ENCODE peak calls at places on chromosomes 11 and 22, in nine cellular contexts. M is adrenal gland, F is psoas muscle, S is esophagus muscularis mucosa, E is mesenchymal stem cell, H is colonic mucosa, R is esophagus squamous epithelium, Z is AG04450, A is neuronal stem cell. B is an unnamed sample.

GRCh38 chr11:68958211-68958610 is 22.6 kb downstream of the MRGPRD start:
- DNase-seq in M (no peak), F (peak), S (no peak), E (no peak), H (no peak), R (no peak), Z (no peak), A (no peak), B (no peak)

GRCh38 chr11:110200241-110200640 is 96.2 kb downstream of the RDX start:
- DNase-seq in M (no peak), F (no peak), S (no peak), E (no peak), H (no peak), R (no peak), Z (no peak), A (no peak), B (peak)

GRCh38 chr11:11267312-11267711 is 85.7 kb downstream of the CSNK2A3 start:
- DNase-seq in M (no peak), F (no peak), S (no peak), E (no peak), H (no peak), R (no peak), Z (no peak), A (no peak), B (peak)

GRCh38 chr11:702731-703461 is 3.1 kb upstream of the EPS8L2 start:
- DNase-seq in M (no peak), F (no peak), S (no peak), E (no peak), H (peak), R (no peak), Z (no peak), A (no peak), B (no peak)

GRCh38 chr22:31544481-31545480 is 48.4 kb downstream of the SFI1 start:
- DNase-seq in M (peak), F (no peak), S (no peak), E (no peak), H (no peak), R (no peak), Z (no peak), A (no peak), B (no peak)

GRCh38 chr22:38243007-38243775 is 29.6 kb downstream of the TMEM184B start:
- DNase-seq in M (peak), F (peak), S (no peak), E (peak), H (peak), R (no peak), Z (peak), A (no peak), B (peak)

GRCh38 chr22:32836286-32836859 is 34.9 kb downstream of the TIMP3 start:
- DNase-seq in M (no peak), F (no peak), S (no peak), E (no peak), H (no peak), R (no peak), Z (no peak), A (no peak), B (no peak)

GRCh38 chr22:41234815-41235687 is 5.7 kb downstream of the CHADL start:
- DNase-seq in M (peak), F (no peak), S (no peak), E (no peak), H (no peak), R (no peak), Z (no peak), A (no peak), B (no peak)

GRCh38 chr11:33376331-33377099 is 119.3 kb downstream of the HIPK3 start:
- DNase-seq in M (no peak), F (no peak), S (no peak), E (no peak), H (no peak), R (no peak), Z (no peak), A (peak), B (no peak)

GRCh38 chr11:88886796-88887195 is 179.0 kb downstream of the GRM5 start:
- DNase-seq in M (no peak), F (no peak), S (no peak), E (no peak), H (peak), R (no peak), Z (peak), A (peak), B (peak)

GRCh38 chr11:125625225-125625593 is 246 bp downstream of the CHEK1 start:
- DNase-seq in M (no peak), F (no peak), S (no peak), E (no peak), H (no peak), R (no peak), Z (no peak), A (no peak), B (no peak)

GRCh38 chr11:10023202-10023601 is 270.8 kb downstream of the SBF2 start:
- DNase-seq in M (no peak), F (no peak), S (no peak), E (no peak), H (no peak), R (no peak), Z (peak), A (no peak), B (no peak)

GRCh38 chr11:74321487-74322188 is 10.2 kb upstream of the P4HA3 start:
- DNase-seq in M (peak), F (no peak), S (no peak), E (no peak), H (peak), R (no peak), Z (no peak), A (no peak), B (peak)

GRCh38 chr11:91773090-91773489 is 451.5 kb upstream of the FAT3 start:
- DNase-seq in M (no peak), F (no peak), S (no peak), E (peak), H (no peak), R (no peak), Z (no peak), A (no peak), B (no peak)

GRCh38 chr22:18066181-18066859 is 11.5 kb upstream of the PEX26 start:
- DNase-seq in M (peak), F (no peak), S (no peak), E (no peak), H (no peak), R (no peak), Z (no peak), A (no peak), B (no peak)

GRCh38 chr11:32497951-32498350 is 62.6 kb upstream of the WT1 start:
- DNase-seq in M (no peak), F (no peak), S (no peak), E (no peak), H (no peak), R (no peak), Z (no peak), A (no peak), B (no peak)

GRCh38 chr11:123545726-123546125 is 108.7 kb downstream of the SCN3B start:
- DNase-seq in M (peak), F (no peak), S (no peak), E (no peak), H (no peak), R (no peak), Z (no peak), A (no peak), B (no peak)

GRCh38 chr11:46130286-46130937 is 9.2 kb upstream of the PHF21A start:
- DNase-seq in M (no peak), F (no peak), S (no peak), E (no peak), H (no peak), R (no peak), Z (no peak), A (no peak), B (no peak)

GRCh38 chr22:21933899-21934298 is 18.7 kb downstream of the PPM1F start:
- DNase-seq in M (no peak), F (no peak), S (no peak), E (no peak), H (no peak), R (no peak), Z (no peak), A (no peak), B (no peak)

GRCh38 chr22:37141971-37142647 is 7.6 kb downstream of the IL2RB start:
- DNase-seq in M (no peak), F (no peak), S (no peak), E (no peak), H (no peak), R (no peak), Z (no peak), A (no peak), B (no peak)
- H3K27ac ChIP-seq in M (no peak), F (no peak), S (no peak), E (no peak), H (no peak), R (no peak), Z (no peak), A (no peak), B (no peak)

DNA sequence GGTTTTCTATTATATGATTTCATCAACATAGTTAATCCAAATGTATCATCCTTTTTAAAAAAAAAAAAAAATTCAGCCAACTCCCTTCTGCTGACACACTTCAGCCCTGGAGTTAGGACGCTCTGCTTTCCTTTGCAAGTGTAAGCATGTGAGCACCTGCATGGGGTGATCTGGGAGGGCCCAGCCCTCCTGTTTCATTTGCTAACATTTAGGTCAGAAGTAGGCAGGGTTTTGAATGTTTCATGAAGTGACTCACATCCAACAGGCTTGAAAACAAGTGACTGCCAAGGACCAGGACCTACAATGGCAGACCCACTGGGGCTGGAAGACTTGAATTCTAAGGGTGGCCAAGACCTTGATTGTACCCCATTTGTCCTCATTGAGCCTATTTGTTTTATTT is 137.4 kb downstream of the CD44 start:
- DNase-seq in M (peak), F (no peak), S (no peak), E (no peak), H (no peak), R (peak), Z (no peak), A (no peak), B (peak)
- H3K27ac ChIP-seq in M (peak), F (no peak), S (peak), E (no peak), H (no peak), R (peak), Z (no peak), A (no peak), B (peak)

GRCh38 chr22:45760682-45761081 is 89.0 kb downstream of the ATXN10 start:
- DNase-seq in M (no peak), F (no peak), S (no peak), E (no peak), H (no peak), R (no peak), Z (no peak), A (no peak), B (no peak)

GRCh38 chr22:45768490-45768889 is 96.9 kb downstream of the ATXN10 start:
- DNase-seq in M (no peak), F (no peak), S (no peak), E (no peak), H (no peak), R (no peak), Z (no peak), A (no peak), B (no peak)

GRCh38 chr22:45763236-45763624 is 91.6 kb downstream of the ATXN10 start:
- DNase-seq in M (no peak), F (no peak), S (no peak), E (no peak), H (no peak), R (no peak), Z (no peak), A (no peak), B (no peak)

GRCh38 chr22:45762545-45763235 is 91.1 kb downstream of the ATXN10 start:
- DNase-seq in M (no peak), F (no peak), S (no peak), E (no peak), H (no peak), R (no peak), Z (no peak), A (no peak), B (no peak)

GRCh38 chr22:45764051-45764450 is 92.4 kb downstream of the ATXN10 start:
- DNase-seq in M (no peak), F (no peak), S (no peak), E (no peak), H (no peak), R (no peak), Z (no peak), A (no peak), B (no peak)
- H3K27ac ChIP-seq in M (no peak), F (no peak), S (no peak), E (peak), H (no peak), R (no peak), Z (no peak), A (no peak), B (no peak)

DNA sequence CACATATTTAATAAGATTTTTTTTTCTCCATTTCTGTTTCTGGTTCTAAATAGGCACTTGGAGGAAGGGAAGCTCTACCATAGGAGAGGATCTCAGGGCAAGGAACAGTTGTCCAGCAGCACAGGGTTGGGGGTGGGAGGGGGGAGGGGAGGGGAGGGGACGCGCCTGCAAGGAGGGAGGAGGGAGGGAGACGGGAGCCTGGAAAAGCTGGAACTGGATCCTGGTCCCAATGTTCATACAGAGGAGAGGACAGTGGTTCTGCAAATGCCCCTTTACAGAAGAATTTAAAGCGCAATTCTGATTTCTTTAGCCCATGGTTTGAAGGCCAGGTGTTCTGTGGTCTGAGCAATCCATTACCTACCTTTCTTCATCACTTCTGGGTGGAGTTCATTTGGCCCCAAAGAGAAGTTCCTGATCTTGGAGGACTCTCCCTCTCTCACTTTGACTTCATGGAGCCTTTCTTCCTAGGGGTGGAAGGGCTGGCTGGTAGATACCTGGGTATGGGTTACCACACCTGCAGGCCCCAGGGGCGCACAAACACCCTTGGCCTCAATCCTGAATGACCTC is 348.9 kb upstream of the NCAM1 start:
- DNase-seq in M (no peak), F (no peak), S (no peak), E (no peak), H (no peak), R (no peak), Z (no peak), A (no peak), B (no peak)
- H3K27ac ChIP-seq in M (no peak), F (no peak), S (no peak), E (no peak), H (no peak), R (peak), Z (no peak), A (no peak), B (peak)

GRCh38 chr22:40042312-40042711 is 47.6 kb downstream of the FAM83F start:
- DNase-seq in M (no peak), F (no peak), S (no peak), E (no peak), H (no peak), R (no peak), Z (no peak), A (no peak), B (no peak)
- H3K27ac ChIP-seq in M (no peak), F (no peak), S (peak), E (no peak), H (no peak), R (peak), Z (no peak), A (no peak), B (no peak)

DNA sequence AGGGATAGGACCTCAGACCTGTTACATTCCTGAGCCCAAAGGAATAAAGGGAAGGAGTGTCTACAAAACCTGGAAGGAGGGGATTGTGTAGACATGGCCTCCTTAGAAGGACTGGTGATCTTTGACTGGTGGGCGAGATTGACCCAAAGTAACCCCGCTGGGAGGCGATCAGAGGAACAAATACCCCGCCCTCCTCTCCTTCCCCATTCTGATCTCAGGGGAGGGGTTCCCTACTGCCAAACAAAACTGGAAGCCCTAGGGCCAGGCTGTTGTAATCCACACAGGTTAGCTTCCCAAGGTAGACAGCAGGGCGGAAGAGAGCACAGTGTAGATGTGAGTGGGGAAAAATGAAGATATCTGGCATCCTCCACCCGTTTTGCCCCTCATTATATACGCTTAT is 24.7 kb downstream of the NCF4 start:
- DNase-seq in M (no peak), F (no peak), S (no peak), E (no peak), H (no peak), R (no peak), Z (no peak), A (no peak), B (no peak)
- H3K27ac ChIP-seq in M (no peak), F (no peak), S (no peak), E (no peak), H (no peak), R (no peak), Z (no peak), A (no peak), B (no peak)

GRCh38 chr11:72613977-72614376 is 60.2 kb downstream of the PDE2A start:
- DNase-seq in M (peak), F (peak), S (no peak), E (no peak), H (peak), R (peak), Z (no peak), A (no peak), B (no peak)
- H3K27ac ChIP-seq in M (no peak), F (no peak), S (no peak), E (no peak), H (no peak), R (no peak), Z (no peak), A (no peak), B (no peak)

GRCh38 chr11:116194156-116194904 is 578.5 kb downstream of the BUD13 start:
- DNase-seq in M (no peak), F (no peak), S (no peak), E (no peak), H (no peak), R (no peak), Z (no peak), A (no peak), B (no peak)

GRCh38 chr11:116190861-116191260 is 581.9 kb downstream of the BUD13 start:
- DNase-seq in M (no peak), F (no peak), S (no peak), E (no peak), H (no peak), R (no peak), Z (no peak), A (no peak), B (no peak)

GRCh38 chr11:116192509-116193206 is 580.1 kb downstream of the BUD13 start:
- DNase-seq in M (no peak), F (no peak), S (no peak), E (no peak), H (no peak), R (no peak), Z (no peak), A (no peak), B (no peak)

GRCh38 chr11:116190206-116190605 is 582.6 kb downstream of the BUD13 start:
- DNase-seq in M (no peak), F (no peak), S (no peak), E (no peak), H (no peak), R (no peak), Z (no peak), A (no peak), B (no peak)

GRCh38 chr11:116193321-116194114 is 579.3 kb downstream of the BUD13 start:
- DNase-seq in M (peak), F (no peak), S (no peak), E (peak), H (peak), R (no peak), Z (peak), A (peak), B (peak)
- H3K27ac ChIP-seq in M (no peak), F (no peak), S (peak), E (peak), H (no peak), R (peak), Z (peak), A (peak), B (no peak)